ENCODE peak calls at places on chromosomes 12 and 14, in seven cellular contexts. U is stomach, K is RWPE1, S is MCF 10A, L is HFF-Myc, G is bronchial epithelial cell, M is AG04449. Y is an unnamed sample.

GRCh38 chr12:132777614-132778013 is 16.0 kb upstream of the ANKLE2 start:
- DNase-seq in U (no peak), K (no peak), G (no peak), L (no peak), S (no peak), M (no peak), Y (no peak)

GRCh38 chr12:89690925-89691324 is 17.7 kb downstream of the ATP2B1 start:
- DNase-seq in U (no peak), K (no peak), G (no peak), L (no peak), M (no peak), S (no peak), Y (no peak)

GRCh38 chr14:79583738-79584405 is 627.4 kb downstream of the DIO2 start:
- DNase-seq in K (no peak), G (peak), U (no peak), S (peak), L (no peak), M (no peak), Y (peak)

GRCh38 chr14:68285421-68286179 is 466.0 kb downstream of the RAD51B start:
- DNase-seq in U (no peak), G (no peak), S (no peak), L (no peak), K (no peak), M (no peak), Y (no peak)

GRCh38 chr12:104873374-104873773 is 84.7 kb downstream of the SLC41A2 start:
- DNase-seq in U (no peak), M (no peak), L (no peak), S (no peak), K (no peak), G (no peak), Y (no peak)

GRCh38 chr12:51811203-51811805 is 37.2 kb downstream of the FIGNL2 start:
- DNase-seq in S (no peak), K (no peak), G (no peak), U (no peak), L (no peak), M (no peak), Y (no peak)

GRCh38 chr14:106831322-106831720 is 1304.9 kb downstream of the TMEM121 start:
- DNase-seq in K (no peak), G (no peak), U (no peak), S (no peak), L (no peak), M (no peak), Y (no peak)

GRCh38 chr14:77111021-77111420 is 13.0 kb downstream of the CIPC start:
- DNase-seq in S (no peak), L (no peak), M (no peak), U (peak), G (peak), K (peak), Y (no peak)

GRCh38 chr12:49253033-49253623 is 11.8 kb upstream of the TUBA1C start:
- DNase-seq in U (no peak), M (no peak), L (no peak), S (no peak), G (no peak), K (no peak), Y (peak)

GRCh38 chr14:74947353-74948227 is 7.8 kb downstream of the PGF start:
- DNase-seq in G (no peak), L (no peak), K (no peak), U (no peak), S (no peak), M (no peak), Y (no peak)

GRCh38 chr14:74945261-74945851 is 10.0 kb downstream of the PGF start:
- DNase-seq in U (no peak), M (no peak), G (no peak), S (peak), L (no peak), K (no peak), Y (no peak)

GRCh38 chr14:74945852-74946658 is 9.3 kb downstream of the PGF start:
- DNase-seq in K (peak), S (peak), G (peak), M (no peak), U (peak), L (no peak), Y (peak)

GRCh38 chr14:74948228-74949175 is 6.9 kb downstream of the PGF start:
- DNase-seq in G (no peak), S (no peak), L (no peak), K (no peak), U (no peak), M (no peak), Y (no peak)

GRCh38 chr14:74946659-74947281 is 8.6 kb downstream of the PGF start:
- DNase-seq in M (no peak), S (no peak), K (no peak), G (peak), U (no peak), L (no peak), Y (no peak)
- TF ChIP-seq CTCF in M (no peak), S (no peak), K (peak), G (no peak), U (no peak), L (no peak), Y (no peak)

DNA sequence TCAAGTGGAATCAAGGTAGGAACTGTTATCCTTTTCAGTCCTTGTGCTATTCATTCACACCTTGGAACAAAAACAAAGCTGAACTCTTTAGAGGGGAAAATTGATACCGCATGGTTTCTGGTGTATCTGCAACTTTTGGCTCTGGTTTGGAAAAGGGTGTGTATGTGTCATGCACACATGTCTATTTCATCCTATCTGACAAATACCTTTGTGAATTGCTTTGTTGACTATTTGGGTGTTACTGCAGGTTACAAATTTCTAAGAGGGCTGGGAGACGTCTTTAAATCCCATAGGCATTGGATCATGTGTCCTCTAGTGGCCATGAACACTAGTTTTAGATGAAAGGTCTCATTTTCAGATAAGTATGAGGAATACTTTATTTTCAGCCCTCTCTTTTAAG is 59.9 kb upstream of the IFNG-AS1 start:
- DNase-seq in K (no peak), U (no peak), M (no peak), L (no peak), G (peak), S (no peak), Y (no peak)
- TF ChIP-seq CTCF in K (no peak), U (no peak), M (no peak), L (no peak), G (peak), S (no peak), Y (no peak)

GRCh38 chr12:1994429-1995143 is 9.7 kb downstream of the DCP1B start:
- DNase-seq in G (no peak), K (no peak), M (no peak), U (no peak), L (no peak), S (no peak), Y (no peak)
- TF ChIP-seq CTCF in G (no peak), K (no peak), M (no peak), U (no peak), L (no peak), S (no peak), Y (no peak)

GRCh38 chr14:58151701-58152568 is at the start of gene ARMH4:
- DNase-seq in K (peak), G (peak), U (peak), L (no peak), S (peak), M (no peak), Y (peak)
- TF ChIP-seq CTCF in K (no peak), G (no peak), U (no peak), L (no peak), S (no peak), M (no peak), Y (peak)